ENCODE peak calls at places on chromosomes 3 and 15, in eight cellular contexts. N, T, R, S, G, Q, W and V are unnamed samples.

GRCh38 chr3:122623430-122623829 is 46.0 kb downstream of the PARP15 start:
- DNase-seq in G (no peak), N (no peak), W (no peak), S (no peak), R (no peak), T (no peak), Q (no peak), V (no peak)

GRCh38 chr3:133574260-133574881 is 885 bp downstream of the CDV3 start:
- DNase-seq in R (peak), W (peak), N (peak), Q (peak), T (peak), S (no peak), G (peak), V (peak)

GRCh38 chr3:13211605-13212210 is 138.5 kb upstream of the IQSEC1 start:
- DNase-seq in Q (no peak), S (no peak), W (no peak), G (no peak), T (no peak), N (no peak), R (no peak), V (no peak)

GRCh38 chr3:55746808-55747413 is 259.8 kb upstream of the WNT5A start:
- DNase-seq in S (no peak), N (no peak), R (no peak), G (no peak), W (no peak), T (no peak), Q (peak), V (no peak)

GRCh38 chr15:100105101-100105500 is 236.7 kb downstream of the ADAMTS17 start:
- DNase-seq in W (no peak), N (no peak), S (no peak), G (no peak), R (no peak), Q (no peak), T (peak), V (no peak)

GRCh38 chr3:100399341-100400071 is 1.4 kb downstream of the TOMM70 start:
- DNase-seq in S (no peak), R (no peak), Q (peak), G (no peak), N (no peak), T (no peak), W (no peak), V (no peak)

GRCh38 chr15:29935296-29936020 is 113.2 kb upstream of the TJP1 start:
- DNase-seq in T (no peak), W (no peak), Q (no peak), R (no peak), N (peak), G (no peak), S (no peak), V (no peak)

GRCh38 chr3:150169279-150169970 is 198.7 kb upstream of the PFN2 start:
- DNase-seq in Q (no peak), R (no peak), T (no peak), G (no peak), N (no peak), W (no peak), S (no peak), V (no peak)

GRCh38 chr3:5015056-5015455 is 35.8 kb downstream of the BHLHE40 start:
- DNase-seq in T (no peak), Q (no peak), W (no peak), G (no peak), R (no peak), S (no peak), N (no peak), V (no peak)

GRCh38 chr15:26838742-26839460 is 28.0 kb upstream of the GABRA5 start:
- DNase-seq in S (peak), W (peak), Q (peak), N (no peak), T (no peak), R (no peak), G (no peak), V (no peak)

GRCh38 chr3:159917141-159917540 is 71.5 kb upstream of the IL12A start:
- DNase-seq in G (no peak), W (no peak), R (no peak), N (no peak), Q (no peak), T (no peak), S (no peak), V (no peak)

GRCh38 chr15:99052205-99052604 is 44.6 kb upstream of the PGPEP1L start:
- DNase-seq in T (no peak), G (no peak), W (no peak), N (no peak), Q (no peak), R (no peak), S (no peak), V (no peak)
- TF ChIP-seq EP300 in T (no peak), G (no peak), W (no peak), N (no peak), Q (no peak), R (no peak), S (no peak), V (no peak)

GRCh38 chr3:101879102-101879501 is 29.8 kb downstream of the NFKBIZ start:
- DNase-seq in R (no peak), G (no peak), W (no peak), S (no peak), T (no peak), N (no peak), Q (no peak), V (no peak)
- TF ChIP-seq EP300 in R (no peak), G (no peak), W (no peak), S (no peak), T (no peak), N (no peak), Q (no peak), V (no peak)

DNA sequence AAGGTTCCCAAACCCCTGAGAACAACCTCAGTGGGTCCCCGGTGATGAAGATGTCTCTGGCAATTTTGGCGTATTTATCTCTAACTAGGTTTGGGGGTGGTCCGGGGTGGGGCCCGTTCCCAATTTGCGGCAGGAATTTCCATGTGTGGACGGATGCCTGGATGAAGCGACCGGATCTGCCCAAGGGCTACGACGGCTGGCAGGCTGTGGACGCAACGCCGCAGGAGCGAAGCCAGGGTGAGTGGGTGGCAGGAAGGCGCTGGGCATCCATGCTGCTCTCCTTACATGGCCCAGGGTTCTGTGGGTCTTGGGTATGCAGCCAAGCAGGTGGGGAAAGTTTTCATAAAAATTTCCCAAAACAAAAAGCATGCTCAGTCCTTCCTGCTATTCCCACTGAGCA is 29.3 kb downstream of the TGM4 start:
- DNase-seq in R (no peak), Q (peak), G (no peak), T (no peak), W (no peak), N (no peak), S (no peak), V (no peak)
- TF ChIP-seq EP300 in R (no peak), Q (no peak), G (no peak), T (no peak), W (no peak), N (no peak), S (no peak), V (no peak)

DNA sequence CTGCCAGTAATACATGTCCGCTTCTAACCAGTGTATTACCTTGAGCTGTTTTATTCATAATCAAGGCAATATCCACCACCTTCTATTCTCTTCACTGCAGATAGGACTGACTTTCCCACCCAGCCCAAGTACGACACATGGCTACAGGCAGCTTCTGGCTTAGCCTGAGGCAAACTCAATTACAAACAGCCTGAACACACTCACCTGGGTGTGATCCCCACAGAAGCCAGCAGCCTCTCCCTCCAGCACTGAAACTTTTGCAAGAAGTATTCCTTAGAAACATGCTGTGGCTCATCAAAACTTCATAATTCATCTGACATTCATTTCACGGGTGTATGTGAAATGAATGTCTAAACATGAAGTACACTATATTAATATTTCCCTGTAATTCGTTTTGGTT is 13.5 kb upstream of the KCNMB3 start:
- DNase-seq in Q (no peak), N (no peak), R (no peak), S (no peak), W (no peak), T (no peak), G (no peak), V (no peak)
- TF ChIP-seq EP300 in Q (no peak), N (no peak), R (no peak), S (no peak), W (no peak), T (no peak), G (no peak), V (no peak)

DNA sequence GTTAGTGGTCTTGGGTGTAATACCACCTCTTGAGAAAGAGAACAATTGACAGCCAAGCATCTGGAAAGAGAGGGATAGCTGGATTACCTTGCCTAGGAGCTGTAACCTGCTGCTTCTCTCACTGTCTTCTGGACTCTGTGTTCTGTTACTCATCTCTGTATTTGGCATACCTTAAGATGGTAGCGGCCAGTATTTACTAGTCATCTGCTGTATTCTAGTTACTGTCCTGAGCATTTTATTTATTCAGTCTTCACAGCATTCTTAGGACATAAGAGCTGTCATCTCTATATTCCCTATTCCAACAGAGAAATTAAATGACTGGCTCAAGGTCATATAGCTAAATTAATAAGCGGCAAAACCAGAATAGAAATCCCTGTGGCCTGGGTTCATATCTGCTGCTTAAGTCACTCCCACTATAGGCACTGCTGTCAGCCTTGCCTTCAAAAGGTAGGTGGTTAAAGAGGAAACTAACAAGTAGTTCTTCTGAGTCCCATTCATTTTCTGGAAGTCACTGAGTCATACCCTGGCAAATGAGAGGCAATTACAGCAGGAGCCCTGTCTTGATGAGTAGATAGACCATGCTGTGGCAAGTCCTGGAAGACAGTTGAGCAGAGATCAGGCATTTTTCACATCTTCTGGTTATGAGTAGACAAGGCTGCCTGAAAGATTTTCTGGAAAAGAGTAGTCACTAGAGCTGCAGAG is 68.2 kb downstream of the RAB7A start:
- DNase-seq in R (no peak), W (no peak), G (no peak), N (no peak), T (no peak), S (no peak), Q (no peak), V (no peak)
- TF ChIP-seq EP300 in R (no peak), W (no peak), G (no peak), N (no peak), T (no peak), S (no peak), Q (no peak), V (no peak)

GRCh38 chr3:43453981-43454380 is 167.6 kb downstream of the SNRK start:
- DNase-seq in Q (no peak), R (no peak), N (no peak), S (no peak), T (no peak), W (no peak), G (no peak), V (no peak)

GRCh38 chr3:43451670-43452254 is 165.4 kb downstream of the SNRK start:
- DNase-seq in W (no peak), G (no peak), Q (no peak), N (no peak), R (no peak), S (no peak), T (no peak), V (no peak)

DNA sequence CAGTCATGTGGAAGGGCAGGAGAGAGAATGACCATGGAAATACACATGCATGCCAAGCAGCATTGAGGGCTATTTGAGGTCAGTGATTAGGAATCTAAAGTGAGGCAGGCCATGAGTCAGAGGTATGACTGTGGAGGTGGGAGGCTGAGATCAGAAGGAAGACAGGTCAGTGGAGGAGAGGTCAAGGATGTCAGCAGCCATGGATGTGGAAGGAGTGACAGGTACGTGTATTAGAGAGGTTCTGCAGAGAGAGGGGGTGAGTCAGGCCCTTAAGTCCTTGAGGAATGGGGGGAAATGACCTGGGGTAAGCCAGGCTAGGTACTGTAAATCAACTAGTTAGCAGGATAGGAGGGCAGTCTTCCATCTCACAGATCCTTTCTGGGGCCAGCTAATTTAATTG is 166.6 kb downstream of the ANO10 start:
- DNase-seq in G (no peak), R (no peak), T (no peak), W (peak), N (no peak), S (peak), Q (no peak), V (no peak)
- TF ChIP-seq EP300 in G (no peak), R (no peak), T (no peak), W (peak), N (no peak), S (no peak), Q (no peak), V (no peak)

GRCh38 chr15:87155771-87156170 is 1076.1 kb downstream of the AGBL1 start:
- DNase-seq in W (no peak), R (no peak), S (no peak), Q (no peak), G (no peak), T (no peak), N (no peak), V (no peak)
- TF ChIP-seq EP300 in W (no peak), R (no peak), S (no peak), Q (no peak), G (no peak), T (no peak), N (no peak), V (no peak)

GRCh38 chr15:34243226-34243625 is 18.4 kb downstream of the EMC4 start:
- DNase-seq in S (no peak), Q (no peak), G (no peak), N (no peak), T (no peak), R (no peak), W (no peak), V (no peak)

GRCh38 chr15:34241376-34242350 is 16.8 kb downstream of the EMC4 start:
- DNase-seq in T (no peak), S (peak), Q (peak), W (peak), G (no peak), R (no peak), N (no peak), V (peak)

GRCh38 chr15:34240537-34240936 is 15.7 kb downstream of the EMC4 start:
- DNase-seq in R (no peak), Q (no peak), S (no peak), W (no peak), T (no peak), N (no peak), G (no peak), V (no peak)

GRCh38 chr15:34233614-34234013 is 8.8 kb downstream of the EMC4 start:
- DNase-seq in Q (no peak), W (no peak), S (no peak), R (no peak), T (no peak), N (no peak), G (peak), V (no peak)

DNA sequence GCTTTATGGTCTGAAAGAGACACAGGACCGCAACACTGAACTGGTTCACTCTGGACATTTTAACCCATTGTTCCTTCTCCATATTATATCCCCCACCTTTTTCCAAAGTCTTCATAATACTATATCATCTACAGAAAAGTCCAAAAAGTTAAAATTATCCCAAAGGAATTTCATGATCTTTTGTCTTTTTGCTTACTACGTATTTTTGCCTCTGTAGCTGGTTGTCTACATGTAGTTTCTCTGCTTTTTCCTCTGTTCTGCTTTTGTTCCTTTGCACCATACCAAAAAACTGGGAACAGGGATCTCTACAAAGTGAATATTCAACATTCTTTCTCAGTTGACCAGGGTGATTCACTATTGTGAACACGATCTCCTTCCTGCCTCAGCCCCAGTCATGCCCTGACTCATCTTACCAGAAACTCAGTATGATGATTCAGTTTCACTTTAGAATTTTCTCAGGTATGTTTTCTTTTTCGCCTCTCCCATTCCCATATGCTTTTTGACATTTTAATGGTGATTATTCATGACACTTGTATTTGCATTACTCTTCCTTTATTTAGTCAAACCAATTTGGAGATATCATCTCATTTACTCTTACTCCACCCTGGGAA is 14.4 kb downstream of the EMC4 start:
- DNase-seq in Q (no peak), G (no peak), W (peak), T (no peak), S (peak), N (no peak), R (no peak), V (no peak)
- TF ChIP-seq EP300 in Q (no peak), G (no peak), W (no peak), T (no peak), S (no peak), N (no peak), R (no peak), V (no peak)

DNA sequence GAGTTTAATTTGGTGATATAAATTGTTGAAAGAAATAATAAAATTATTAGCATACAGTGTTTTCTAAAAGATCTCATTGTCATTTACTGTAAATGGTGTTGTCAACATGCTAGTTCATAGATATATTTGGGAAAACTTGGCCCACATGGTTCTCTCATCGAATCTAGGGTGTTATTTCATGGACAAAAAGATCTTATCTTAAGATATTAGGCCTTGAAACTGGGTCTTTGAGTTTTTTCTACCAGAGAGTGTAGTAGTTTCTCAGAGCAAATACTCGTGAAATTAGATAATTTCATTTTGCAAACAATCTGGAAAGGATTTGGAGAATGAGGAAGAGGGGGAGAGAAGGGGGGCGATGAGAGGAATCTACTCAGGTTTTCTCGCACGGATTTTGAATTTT is 107.9 kb downstream of the MEIS2 start:
- DNase-seq in G (no peak), R (no peak), W (no peak), N (no peak), S (no peak), T (no peak), Q (peak), V (no peak)
- TF ChIP-seq EP300 in G (no peak), R (no peak), W (no peak), N (no peak), S (no peak), T (no peak), Q (no peak), V (no peak)

GRCh38 chr15:57600197-57600596 is 8.5 kb downstream of the MYZAP start:
- DNase-seq in S (no peak), N (no peak), W (no peak), G (no peak), R (no peak), T (no peak), Q (no peak), V (no peak)
- TF ChIP-seq EP300 in S (no peak), N (no peak), W (no peak), G (no peak), R (no peak), T (no peak), Q (no peak), V (no peak)